ENCODE peak calls at places on chromosomes 4 and X, in four cellular contexts. P, Q, O and V are unnamed samples.

GRCh38 chr4:152575533-152575932 is 39.6 kb upstream of the FBXW7 start:
- DNase-seq in P (no peak), Q (no peak), O (no peak), V (no peak)

GRCh38 chr4:23388699-23389395 is 501.0 kb downstream of the PPARGC1A start:
- DNase-seq in P (no peak), Q (no peak), O (no peak), V (no peak)

GRCh38 chrX:154097003-154097596 is 417 bp downstream of the MECP2 start:
- DNase-seq in O (peak), Q (peak), P (peak), V (peak)

GRCh38 chr4:122861544-122861943 is 34.9 kb downstream of the FGF2 start:
- DNase-seq in Q (no peak), O (no peak), P (no peak), V (no peak)

GRCh38 chrX:31547416-31547815 is 475.6 kb upstream of the FTHL17 start:
- DNase-seq in Q (no peak), O (no peak), P (peak), V (no peak)

GRCh38 chr4:152503606-152504290 is 32.1 kb downstream of the FBXW7 start:
- DNase-seq in P (no peak), O (no peak), Q (no peak), V (no peak)

GRCh38 chr4:168678751-168679366 is 182.0 kb downstream of the PALLD start:
- DNase-seq in P (no peak), O (no peak), Q (no peak), V (no peak)

GRCh38 chr4:132982151-132982550 is 166.9 kb upstream of the PCDH10 start:
- DNase-seq in O (no peak), P (peak), Q (no peak), V (no peak)

GRCh38 chr4:94516999-94517398 is 65.3 kb downstream of the PDLIM5 start:
- DNase-seq in O (no peak), P (peak), Q (no peak), V (no peak)

GRCh38 chr4:161595230-161595771 is 568.5 kb downstream of the FSTL5 start:
- DNase-seq in O (no peak), P (no peak), Q (no peak), V (no peak)

GRCh38 chr4:41143721-41144379 is 70.5 kb downstream of the APBB2 start:
- DNase-seq in P (peak), O (no peak), Q (no peak), V (no peak)

GRCh38 chrX:136259543-136259942 is 8.3 kb upstream of the MAP7D3 start:
- DNase-seq in P (peak), Q (no peak), O (no peak), V (no peak)

GRCh38 chrX:1676866-1677265 is 62.0 kb downstream of the ASMT start:
- DNase-seq in P (no peak), O (no peak), Q (no peak), V (no peak)

GRCh38 chr4:110049951-110050925 is 137.6 kb downstream of the EGF start:
- DNase-seq in O (no peak), P (peak), Q (peak), V (peak)

GRCh38 chr4:99608417-99608816 is 33.8 kb downstream of the MTTP start:
- DNase-seq in O (no peak), P (no peak), Q (no peak), V (no peak)

GRCh38 chr4:169791064-169791463 is 33.3 kb upstream of the HPF1 start:
- DNase-seq in P (no peak), O (no peak), Q (no peak), V (no peak)

GRCh38 chr4:188433916-188434315 is 294.7 kb downstream of the TRIML1 start:
- DNase-seq in O (no peak), Q (no peak), P (no peak), V (no peak)

GRCh38 chr4:8762951-8763735 is 108.5 kb downstream of the HMX1 start:
- DNase-seq in O (peak), P (no peak), Q (no peak), V (no peak)

GRCh38 chr4:138175337-138175794 is 66.8 kb downstream of the SLC7A11 start:
- DNase-seq in Q (no peak), O (no peak), P (peak), V (no peak)

GRCh38 chr4:2217726-2218125 is 24.2 kb downstream of the HAUS3 start:
- DNase-seq in Q (no peak), P (peak), O (no peak), V (no peak)

GRCh38 chrX:57821703-57822375 is 88.4 kb downstream of the ZXDA start:
- DNase-seq in P (peak), Q (peak), O (no peak), V (peak)

GRCh38 chrX:103480526-103480925 is 38.8 kb downstream of the RAB40A start:
- DNase-seq in P (no peak), Q (no peak), O (no peak), V (no peak)

GRCh38 chr4:139278956-139279722 is 886 bp downstream of the MGARP start:
- DNase-seq in Q (no peak), P (peak), O (no peak), V (no peak)

GRCh38 chr4:81638698-81639097 is 167.0 kb upstream of the RASGEF1B start:
- DNase-seq in O (no peak), P (no peak), Q (no peak), V (no peak)

GRCh38 chrX:123773258-123773978 is 40.6 kb upstream of the THOC2 start:
- DNase-seq in O (no peak), P (no peak), Q (no peak), V (no peak)

GRCh38 chrX:153854702-153855101 is 24.4 kb upstream of the PDZD4 start:
- DNase-seq in P (no peak), Q (no peak), O (no peak), V (no peak)

GRCh38 chr4:45147866-45148265 is 421.5 kb upstream of the GNPDA2 start:
- DNase-seq in P (peak), O (no peak), Q (no peak), V (no peak)

GRCh38 chr4:16262188-16262587 is 35.9 kb upstream of the TAPT1 start:
- DNase-seq in O (no peak), Q (no peak), P (no peak), V (no peak)

GRCh38 chr4:28287837-28288236 is 1427.2 kb downstream of the STIM2 start:
- DNase-seq in O (no peak), P (peak), Q (peak), V (no peak)

GRCh38 chr4:139934786-139935330 is 219.1 kb downstream of the MAML3 start:
- DNase-seq in P (no peak), O (no peak), Q (no peak), V (no peak)

GRCh38 chr4:7418131-7418943 is 16.4 kb downstream of the PSAPL1 start:
- DNase-seq in P (no peak), O (no peak), Q (no peak), V (peak)

GRCh38 chr4:52017809-52018208 is 2.4 kb downstream of the LRRC66 start:
- DNase-seq in O (no peak), P (no peak), Q (no peak), V (no peak)

GRCh38 chr4:52016985-52017384 is 3.2 kb downstream of the LRRC66 start:
- DNase-seq in O (no peak), Q (no peak), P (no peak), V (no peak)

GRCh38 chr4:52010976-52011375 is 9.2 kb downstream of the LRRC66 start:
- DNase-seq in P (peak), Q (no peak), O (no peak), V (no peak)

GRCh38 chr4:52014903-52015302 is 5.3 kb downstream of the LRRC66 start:
- DNase-seq in P (no peak), O (no peak), Q (no peak), V (no peak)

DNA sequence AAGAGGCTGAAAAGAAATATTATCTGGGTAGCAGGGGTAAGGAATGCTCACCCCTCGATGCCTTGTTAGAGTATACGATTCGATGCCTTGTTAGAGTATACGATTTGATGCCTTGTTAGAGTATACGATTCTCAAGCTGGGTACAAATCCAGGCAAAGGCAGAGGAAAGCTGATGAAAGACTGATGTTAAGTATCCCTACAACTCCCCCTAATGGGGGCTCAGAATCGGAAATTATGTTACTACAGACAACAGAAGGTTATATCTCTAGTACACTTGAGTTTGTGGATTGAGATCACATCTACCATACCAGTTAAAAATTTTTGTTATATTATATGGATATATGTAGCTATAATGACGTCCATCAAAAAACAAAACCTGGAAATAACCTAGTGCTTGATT is 4.8 kb downstream of the LRRC66 start:
- DNase-seq in O (no peak), P (peak), Q (no peak), V (no peak)
- TF ChIP-seq CTCF in O (no peak), P (no peak), Q (no peak), V (peak)

GRCh38 chr4:147924604-147925412 is 192.9 kb downstream of the ARHGAP10 start:
- DNase-seq in Q (peak), O (no peak), P (peak), V (peak)

GRCh38 chr4:147933316-147933715 is 201.4 kb downstream of the ARHGAP10 start:
- DNase-seq in P (no peak), O (no peak), Q (no peak), V (peak)

GRCh38 chr4:147928400-147928799 is 196.5 kb downstream of the ARHGAP10 start:
- DNase-seq in Q (no peak), O (no peak), P (peak), V (no peak)

GRCh38 chr4:147923854-147924253 is 192.0 kb downstream of the ARHGAP10 start:
- DNase-seq in O (no peak), Q (no peak), P (no peak), V (no peak)

DNA sequence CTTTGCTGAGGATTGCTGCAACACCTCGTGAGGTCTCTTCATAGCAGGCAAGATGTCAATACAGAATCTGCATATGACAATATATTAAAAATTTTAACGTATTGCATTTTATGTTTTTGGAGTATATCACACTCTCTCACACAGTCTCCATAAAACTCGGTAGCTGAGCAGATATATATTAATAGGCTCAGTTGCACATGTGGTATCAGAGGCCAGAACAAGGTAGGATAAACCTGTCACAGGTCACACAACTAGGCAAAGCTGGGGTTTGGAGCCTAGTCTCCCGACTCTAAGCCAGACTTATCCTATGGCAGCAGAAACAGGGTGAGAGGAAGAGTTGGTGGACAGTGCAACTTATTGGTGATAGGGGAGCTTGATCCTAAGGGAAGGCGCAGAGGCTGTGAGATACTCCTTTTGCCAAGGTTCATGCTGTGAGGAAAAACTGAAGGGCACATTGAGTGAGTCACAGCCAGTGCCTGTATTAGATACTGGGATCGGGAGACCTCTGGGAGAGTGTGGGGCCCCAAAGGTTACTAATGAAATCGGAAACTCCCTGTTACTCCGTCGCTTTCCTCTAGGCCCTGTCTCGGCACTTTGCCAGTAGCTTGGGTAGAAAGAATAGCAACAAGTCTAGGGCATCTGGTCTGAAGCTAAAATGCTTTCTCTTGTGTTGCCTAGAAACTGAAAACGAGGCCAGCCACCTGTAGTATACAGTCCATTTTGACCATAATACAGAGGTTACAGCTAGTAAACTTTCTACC is 195.7 kb downstream of the ARHGAP10 start:
- DNase-seq in Q (no peak), O (peak), P (peak), V (no peak)
- H3K27ac ChIP-seq in Q (no peak), O (peak), P (no peak), V (no peak)

GRCh38 chrX:8782595-8782994 is 18.6 kb downstream of the FAM9A start:
- DNase-seq in O (no peak), P (no peak), Q (no peak), V (no peak)

GRCh38 chrX:8784162-8784561 is 17.0 kb downstream of the FAM9A start:
- DNase-seq in Q (no peak), O (no peak), P (no peak), V (no peak)

GRCh38 chrX:8783100-8784098 is 17.8 kb downstream of the FAM9A start:
- DNase-seq in P (peak), O (no peak), Q (peak), V (no peak)
- TF ChIP-seq CTCF in P (peak), O (no peak), Q (peak), V (peak)

GRCh38 chr4:111579767-111580166 is 565.5 kb upstream of the FAM241A start:
- DNase-seq in Q (no peak), P (no peak), O (no peak), V (no peak)
- H3K27ac ChIP-seq in Q (no peak), P (no peak), O (no peak), V (no peak)

GRCh38 chrX:69503835-69504625 is at the start of gene NALF2:
- DNase-seq in P (peak), O (peak), Q (peak), V (peak)
- TF ChIP-seq CTCF in P (no peak), O (no peak), Q (peak), V (no peak)